ENCODE peak calls at places on chromosomes 11 and 22, in six cellular contexts. I is GM12878, P is K562, E is A549, K is HepG2, R is endothelial cell of umbilical vein. J is an unnamed sample.

GRCh38 chr22:18096823-18097222 is 13.8 kb upstream of the TUBA8 start:
- DNase-seq in P (no peak), K (no peak), I (no peak), R (no peak), E (no peak), J (peak)

GRCh38 chr22:45263790-45264269 is 20.9 kb upstream of the UPK3A start:
- DNase-seq in P (peak), E (peak), R (peak), I (no peak), K (peak), J (peak)

GRCh38 chr11:13786688-13787087 is 118.2 kb downstream of the FAR1 start:
- DNase-seq in K (no peak), E (no peak), R (no peak), P (no peak), I (no peak), J (no peak)

GRCh38 chr22:27668828-27669797 is 132.4 kb downstream of the MN1 start:
- DNase-seq in K (peak), E (peak), R (peak), I (no peak), P (peak), J (peak)

GRCh38 chr11:116840746-116841296 is 3.4 kb upstream of the APOA1 start:
- DNase-seq in P (peak), R (no peak), K (peak), I (no peak), E (no peak), J (peak)

GRCh38 chr11:11979487-11980117 is 28.8 kb downstream of the DKK3 start:
- DNase-seq in I (no peak), E (peak), R (no peak), K (no peak), P (no peak), J (no peak)

GRCh38 chr11:61507962-61508824 is at the start of gene LRRC10B:
- DNase-seq in E (peak), P (peak), K (no peak), I (no peak), R (no peak), J (peak)

GRCh38 chr11:17760102-17761029 is 25.8 kb downstream of the KCNC1 start:
- DNase-seq in K (peak), R (peak), E (peak), P (peak), I (peak), J (peak)

GRCh38 chr11:32187106-32187505 is 96.2 kb downstream of the RCN1 start:
- DNase-seq in P (no peak), R (no peak), I (no peak), K (no peak), E (no peak), J (no peak)

GRCh38 chr11:23765862-23766261 is 731.0 kb upstream of the LUZP2 start:
- DNase-seq in K (no peak), I (no peak), E (no peak), R (no peak), P (no peak), J (no peak)

GRCh38 chr22:22164541-22165272 is 79.9 kb upstream of the VPREB1 start:
- DNase-seq in I (no peak), R (no peak), E (no peak), P (no peak), K (no peak), J (peak)

GRCh38 chr11:44788536-44789227 is 61.9 kb downstream of the TSPAN18 start:
- DNase-seq in E (no peak), P (no peak), K (no peak), I (no peak), R (peak), J (no peak)

GRCh38 chr22:49152930-49153770 is 674.5 kb downstream of the BRD1 start:
- DNase-seq in R (no peak), E (no peak), I (no peak), K (no peak), P (no peak), J (no peak)

GRCh38 chr11:124748481-124749338 is 3.3 kb downstream of the VSIG2 start:
- DNase-seq in E (no peak), R (peak), I (no peak), K (no peak), P (no peak), J (no peak)

GRCh38 chr11:109939176-109939810 is 153.9 kb upstream of the ZC3H12C start:
- DNase-seq in E (peak), I (no peak), K (peak), P (peak), R (peak), J (peak)

GRCh38 chr11:57818812-57819211 is 57.2 kb downstream of the CTNND1 start:
- DNase-seq in E (no peak), R (no peak), K (no peak), I (no peak), P (no peak), J (no peak)

GRCh38 chr22:40256501-40256900 is 78.8 kb downstream of the TNRC6B start:
- DNase-seq in E (no peak), I (no peak), P (no peak), R (no peak), K (no peak), J (no peak)

GRCh38 chr11:132674161-132674560 is 858.1 kb downstream of the OPCML start:
- DNase-seq in I (no peak), R (peak), P (no peak), E (no peak), K (no peak), J (no peak)

GRCh38 chr22:30864441-30865420 is 103.8 kb downstream of the MORC2 start:
- DNase-seq in R (no peak), E (no peak), K (no peak), I (no peak), P (peak), J (no peak)

GRCh38 chr22:19921544-19922081 is 20.0 kb upstream of the COMT start:
- DNase-seq in R (no peak), P (no peak), E (no peak), K (no peak), I (no peak), J (no peak)

GRCh38 chr11:3123761-3124733 is 41.1 kb downstream of the OSBPL5 start:
- DNase-seq in E (peak), I (no peak), R (peak), P (no peak), K (no peak), J (peak)

GRCh38 chr22:26550498-26551033 is 38.3 kb upstream of the TFIP11 start:
- DNase-seq in K (peak), P (no peak), R (no peak), E (no peak), I (no peak), J (no peak)

GRCh38 chr22:20569059-20570058 is 61.9 kb downstream of the MED15 start:
- DNase-seq in I (peak), E (peak), P (no peak), K (no peak), R (no peak), J (no peak)

GRCh38 chr11:23398052-23398451 is 537.8 kb upstream of the CCDC179 start:
- DNase-seq in I (no peak), R (no peak), K (no peak), P (no peak), E (no peak), J (no peak)

GRCh38 chr22:17781319-17782031 is 7.2 kb upstream of the BID start:
- DNase-seq in K (peak), R (peak), P (no peak), E (peak), I (peak), J (peak)

GRCh38 chr11:117497206-117497951 is 169.7 kb downstream of the CEP164 start:
- DNase-seq in E (no peak), R (no peak), P (no peak), K (no peak), I (no peak), J (no peak)

GRCh38 chr11:84993386-84993785 is 633.8 kb downstream of the DLG2 start:
- DNase-seq in K (peak), P (no peak), E (peak), R (no peak), I (no peak), J (peak)

GRCh38 chr11:40841231-40841630 is 618.2 kb downstream of the LRRC4C start:
- DNase-seq in I (no peak), K (no peak), E (no peak), P (no peak), R (no peak), J (no peak)

GRCh38 chr11:8685306-8685705 is 2.7 kb downstream of the RPL27A start:
- DNase-seq in E (no peak), K (no peak), I (no peak), P (no peak), R (no peak), J (no peak)

GRCh38 chr11:46183819-46184218 is 62.6 kb upstream of the PHF21A start:
- DNase-seq in E (no peak), I (no peak), P (no peak), R (no peak), K (no peak), J (no peak)

GRCh38 chr11:92227233-92227593 is 2.6 kb downstream of the FAT3 start:
- DNase-seq in K (no peak), R (no peak), E (no peak), P (no peak), I (no peak), J (no peak)

GRCh38 chr11:45262900-45263299 is 23.2 kb downstream of the SYT13 start:
- DNase-seq in E (no peak), K (no peak), I (no peak), P (no peak), R (no peak), J (no peak)

GRCh38 chr11:117825538-117826359 is 1.2 kb upstream of the FXYD2 start:
- DNase-seq in I (no peak), K (no peak), E (no peak), P (no peak), R (no peak), J (no peak)

GRCh38 chr11:44110231-44110679 is 14.8 kb downstream of the EXT2 start:
- DNase-seq in E (peak), I (no peak), P (peak), R (peak), K (peak), J (peak)

GRCh38 chr22:37459211-37459610 is 27.0 kb downstream of the MFNG start:
- DNase-seq in I (no peak), K (no peak), E (no peak), R (no peak), P (no peak), J (no peak)

GRCh38 chr11:60121259-60121658 is 32.8 kb downstream of the MS4A2 start:
- DNase-seq in P (peak), E (no peak), R (no peak), K (no peak), I (no peak), J (no peak)

GRCh38 chr11:8790964-8791363 is 108.4 kb downstream of the RPL27A start:
- DNase-seq in R (no peak), I (no peak), K (no peak), E (no peak), P (no peak), J (no peak)

GRCh38 chr11:126115253-126115540 is 52.5 kb upstream of the CDON start:
- DNase-seq in K (no peak), E (no peak), R (peak), P (no peak), I (no peak), J (peak)

DNA sequence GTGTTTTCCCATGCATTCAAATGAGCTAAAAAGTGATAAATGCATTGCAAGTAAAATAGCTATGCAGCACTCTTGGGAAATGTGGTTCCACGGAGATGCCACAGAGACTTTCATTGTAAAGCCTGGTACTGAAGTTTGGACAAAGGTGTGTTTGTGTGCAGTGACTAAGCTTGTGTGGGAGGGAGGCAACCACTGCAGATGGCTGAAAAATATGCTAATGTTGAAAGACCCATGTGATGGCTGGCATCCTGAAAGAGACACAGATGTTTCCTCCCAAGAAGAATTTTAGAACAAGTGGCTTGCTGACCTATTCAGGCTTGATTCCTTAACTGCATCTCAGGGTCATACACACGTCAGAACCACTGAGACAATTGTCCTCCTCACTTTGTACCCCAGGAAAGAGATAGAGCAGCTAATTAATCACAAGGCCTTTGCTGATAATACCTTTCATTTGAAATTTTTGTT is 73.8 kb downstream of the FAM76B start:
- DNase-seq in R (peak), E (no peak), P (no peak), I (peak), K (peak), J (peak)
- TF ChIP-seq MYC in R (no peak), E (no peak), P (no peak), I (no peak), K (no peak), J (peak)

DNA sequence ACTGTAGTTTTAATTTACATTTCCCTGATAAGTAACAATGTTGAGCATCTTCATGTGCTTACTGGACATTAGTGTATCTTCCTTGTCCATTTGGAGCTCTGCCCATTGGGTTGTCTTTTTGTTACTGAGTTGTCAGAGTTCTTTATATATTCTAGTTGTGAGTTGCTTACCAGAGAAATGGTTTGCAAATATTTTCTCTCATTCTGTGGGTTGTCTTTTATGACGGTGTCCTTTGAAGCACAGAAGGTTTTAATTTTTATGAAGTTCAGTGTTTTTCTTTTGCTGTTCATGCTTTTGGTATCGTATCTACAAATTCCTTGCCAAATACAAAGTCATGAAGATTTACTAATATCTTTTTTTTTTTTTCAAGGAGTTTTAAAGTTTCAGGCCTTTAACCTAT is 42.4 kb downstream of the ZBTB44 start:
- DNase-seq in I (no peak), R (no peak), P (no peak), E (no peak), K (no peak), J (no peak)
- TF ChIP-seq POLR2A in I (no peak), R (no peak), P (no peak), E (no peak), K (no peak), J (no peak)

DNA sequence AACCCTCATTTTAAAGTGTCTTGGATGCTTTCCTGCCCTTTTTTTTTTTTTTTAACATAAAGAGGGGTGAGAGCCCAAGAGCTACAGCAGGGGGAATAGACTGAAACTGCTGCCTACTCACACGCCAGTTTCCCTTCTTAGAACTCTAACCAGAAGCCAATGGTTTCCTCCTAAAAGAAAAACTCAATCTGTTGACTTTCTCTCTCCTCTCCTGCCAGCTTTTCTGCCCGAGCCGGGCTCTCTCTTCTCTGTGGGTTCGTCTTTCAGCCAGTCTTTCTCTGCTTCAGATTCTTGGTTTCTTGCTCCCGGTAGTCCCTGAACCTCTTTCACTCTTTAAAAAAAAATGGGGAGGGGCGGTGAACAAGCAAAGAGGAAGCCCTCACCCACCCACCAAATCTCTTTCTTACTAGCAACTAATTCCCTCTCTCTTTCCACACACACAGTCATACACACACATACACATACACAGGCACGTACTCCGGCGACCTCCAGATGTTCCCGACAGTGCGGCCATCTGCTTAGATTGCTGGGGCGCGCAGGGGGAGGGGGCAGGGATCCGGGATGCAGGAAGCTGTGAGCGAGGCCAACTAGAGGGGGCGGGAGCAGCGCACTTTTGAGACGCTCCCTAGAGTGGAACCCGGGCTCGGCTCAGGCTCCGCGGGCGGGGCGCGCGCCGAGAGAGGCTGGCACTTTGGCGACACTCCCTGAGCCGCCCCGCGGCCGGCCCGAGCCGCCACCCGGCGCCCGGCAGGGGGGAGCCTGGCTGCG is 446 bp upstream of the TSKU start:
- DNase-seq in I (no peak), P (peak), K (peak), E (peak), R (peak), J (peak)
- H3K4me3 ChIP-seq in I (peak), P (peak), K (peak), E (peak), R (peak), J (peak)

DNA sequence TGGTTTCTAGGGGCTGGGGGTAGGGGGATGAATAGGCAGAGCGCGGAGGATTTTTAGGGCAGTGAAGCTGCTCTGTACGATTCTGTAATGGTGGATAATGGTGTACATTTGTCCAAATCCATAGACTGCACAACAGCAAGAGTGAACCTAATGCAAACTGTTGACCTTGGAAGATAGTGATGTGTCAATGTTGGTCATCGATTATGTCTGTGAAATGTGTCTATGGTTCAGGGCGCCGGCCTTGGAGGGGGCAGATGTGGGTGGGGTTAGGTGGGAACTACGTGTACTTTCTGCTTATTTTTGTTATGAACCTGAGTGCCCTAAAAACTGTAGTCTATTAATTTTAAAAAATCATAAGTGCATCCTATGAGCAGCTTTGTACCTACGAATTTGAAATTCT is 425.1 kb downstream of the TBC1D22A start:
- DNase-seq in E (no peak), R (no peak), P (no peak), K (no peak), I (no peak), J (no peak)
- TF ChIP-seq MYC in E (no peak), R (no peak), P (no peak), K (no peak), I (no peak), J (no peak)

DNA sequence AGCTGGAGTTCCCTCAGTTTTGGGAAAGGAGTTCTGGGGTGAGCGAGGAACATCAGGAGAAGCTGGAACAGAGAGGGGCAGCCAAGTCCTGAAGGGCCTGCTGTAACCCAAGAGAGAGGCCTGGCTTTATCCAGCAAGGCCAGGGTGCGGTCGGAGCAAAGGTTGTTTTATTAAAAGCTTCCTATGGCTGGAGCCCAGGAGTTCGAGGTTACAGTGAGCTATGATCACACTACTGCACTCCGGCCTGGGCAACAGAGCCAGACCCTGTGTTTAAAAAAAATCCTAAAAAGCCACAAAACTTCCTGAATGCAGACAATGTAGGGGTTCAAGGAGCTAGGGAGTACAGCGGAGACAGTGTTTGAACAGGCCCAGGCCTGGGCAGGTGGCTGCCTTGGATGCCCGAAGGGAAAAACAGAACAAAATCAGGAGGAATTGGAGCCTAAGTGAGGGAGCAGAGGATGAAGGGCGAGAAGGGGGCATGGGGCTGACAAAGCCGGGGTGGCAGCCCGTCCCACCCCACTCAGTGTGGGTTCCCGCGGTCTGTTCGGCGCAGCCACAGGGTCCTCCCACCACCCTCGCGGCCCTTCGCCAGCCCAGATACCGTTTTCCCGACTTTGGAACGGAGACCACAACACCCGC is 22.1 kb upstream of the MALAT1 start:
- DNase-seq in K (no peak), E (no peak), P (no peak), R (peak), I (no peak), J (no peak)
- TF ChIP-seq POLR2A in K (peak), E (peak), P (peak), R (peak), I (no peak), J (no peak)

DNA sequence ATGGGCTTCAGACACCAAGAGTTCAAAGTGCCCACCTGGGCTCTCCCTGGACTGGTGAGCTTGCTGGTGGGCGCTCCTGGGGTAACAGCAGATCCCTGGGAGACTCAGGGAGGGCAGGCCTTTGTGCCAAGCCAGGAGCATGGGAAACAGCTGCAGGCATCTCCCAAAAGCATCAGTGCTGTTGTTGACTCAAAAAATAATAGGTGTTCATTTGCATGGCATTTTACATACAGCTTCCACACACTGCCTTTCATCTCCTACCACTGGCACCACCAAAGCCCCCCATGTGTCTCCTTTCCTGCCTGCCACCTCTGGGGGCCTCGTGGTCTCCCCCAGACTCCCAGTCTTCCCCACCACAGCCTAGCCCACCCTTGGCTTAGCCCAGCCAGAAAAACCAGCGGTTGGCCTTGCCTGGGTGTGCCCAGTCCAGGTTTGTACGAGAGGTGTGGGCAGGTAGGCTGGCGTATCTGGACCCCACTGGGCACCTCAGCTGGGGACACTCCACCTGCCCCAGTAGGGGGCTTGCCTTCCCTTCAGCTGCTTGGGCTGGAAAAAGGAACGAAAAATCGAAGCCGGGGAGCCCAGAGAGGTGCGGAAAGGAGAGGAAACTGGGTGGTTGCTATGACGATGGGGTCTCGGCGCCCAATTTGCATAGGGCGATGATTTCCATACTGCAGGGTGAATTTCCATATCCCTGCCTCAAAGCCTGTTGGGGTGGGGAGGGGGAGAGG is 15.0 kb downstream of the POU2F3 start:
- DNase-seq in P (no peak), I (no peak), E (no peak), K (no peak), R (no peak), J (no peak)
- H3K4me3 ChIP-seq in P (no peak), I (peak), E (no peak), K (no peak), R (no peak), J (no peak)

J was measured in NB4.